ENCODE peak calls at places on chromosomes 5 and 9, in six cellular contexts. V is ACHN; O is ecto neural progenitor cell; Z is AG20443; H is body of pancreas; T is effector CD4-positive, alpha-beta T cell. A is an unnamed sample.

GRCh38 chr5:168916266-168916665 is 337.1 kb upstream of the PANK3 start:
- DNase-seq in V (no peak), T (no peak), O (no peak), H (peak), Z (peak), A (no peak)

GRCh38 chr5:107230367-107230766 is 440.4 kb downstream of the EFNA5 start:
- DNase-seq in O (no peak), H (no peak), T (no peak), V (no peak), Z (no peak), A (no peak)

GRCh38 chr5:139022528-139022927 is 147.4 kb upstream of the LRRTM2 start:
- DNase-seq in Z (no peak), V (no peak), H (no peak), O (peak), T (no peak), A (no peak)

GRCh38 chr9:33196736-33197135 is 29.6 kb upstream of the B4GALT1 start:
- DNase-seq in V (no peak), T (no peak), Z (no peak), H (no peak), O (no peak), A (no peak)

GRCh38 chr5:116411101-116411571 is 163.5 kb downstream of the SEMA6A start:
- DNase-seq in V (no peak), Z (no peak), O (no peak), H (no peak), T (no peak), A (no peak)

GRCh38 chr9:32378496-32378895 is 5.9 kb upstream of the ACO1 start:
- DNase-seq in V (peak), O (no peak), T (peak), Z (peak), H (peak), A (no peak)

GRCh38 chr5:130400091-130400490 is 495.8 kb downstream of the CHSY3 start:
- DNase-seq in V (no peak), O (no peak), H (no peak), Z (peak), T (no peak), A (no peak)

GRCh38 chr9:113990975-113991471 is 87.1 kb downstream of the AMBP start:
- DNase-seq in T (no peak), H (peak), O (no peak), Z (no peak), V (no peak), A (no peak)

GRCh38 chr5:14138608-14139540 is 4.3 kb upstream of the TRIO start:
- DNase-seq in O (no peak), V (no peak), H (no peak), T (no peak), Z (no peak), A (no peak)

GRCh38 chr9:128149001-128149701 is at the start of gene LCN2:
- DNase-seq in Z (no peak), V (no peak), T (no peak), H (peak), O (no peak), A (peak)

GRCh38 chr5:59034498-59035186 is 451.8 kb downstream of the RAB3C start:
- DNase-seq in T (peak), Z (peak), V (peak), H (no peak), O (no peak), A (no peak)

GRCh38 chr5:150485770-150486401 is 22.0 kb upstream of the NDST1 start:
- DNase-seq in Z (peak), O (peak), V (peak), H (peak), T (no peak), A (peak)

GRCh38 chr5:132136906-132137305 is 63.3 kb downstream of the CSF2 start:
- DNase-seq in V (no peak), T (no peak), O (no peak), H (no peak), Z (peak), A (no peak)

GRCh38 chr9:111831371-111832108 is 36.8 kb upstream of the SHOC1 start:
- DNase-seq in V (no peak), H (no peak), T (no peak), O (no peak), Z (no peak), A (no peak)

GRCh38 chr5:121691478-121691877 is 160.2 kb upstream of the FTMT start:
- DNase-seq in H (no peak), O (no peak), V (no peak), Z (no peak), T (no peak), A (peak)

GRCh38 chr5:119315516-119315949 is 40.3 kb upstream of the TNFAIP8 start:
- DNase-seq in T (peak), Z (peak), H (no peak), V (peak), O (no peak), A (no peak)

GRCh38 chr5:138263581-138263980 is 10.8 kb downstream of the GFRA3 start:
- DNase-seq in H (no peak), O (no peak), Z (no peak), T (no peak), V (no peak), A (no peak)

GRCh38 chr5:133406208-133406607 is 206.1 kb downstream of the FSTL4 start:
- DNase-seq in H (no peak), Z (no peak), O (peak), T (no peak), V (no peak), A (no peak)

GRCh38 chr9:36102742-36103495 is 33.6 kb upstream of the GLIPR2 start:
- DNase-seq in T (peak), Z (peak), V (peak), O (peak), H (peak), A (peak)

GRCh38 chr5:53714324-53715010 is 154.0 kb downstream of the NDUFS4 start:
- DNase-seq in T (no peak), O (no peak), V (no peak), H (no peak), Z (no peak), A (no peak)

GRCh38 chr5:144944936-144945335 is 774.3 kb downstream of the KCTD16 start:
- DNase-seq in H (no peak), V (no peak), Z (no peak), T (no peak), O (no peak), A (no peak)

GRCh38 chr9:133534346-133535284 is at the start of gene ADAMTSL2:
- DNase-seq in Z (peak), T (no peak), H (peak), O (peak), V (no peak), A (peak)

GRCh38 chr9:129607026-129607397 is 13.9 kb downstream of the C9orf50 start:
- DNase-seq in H (no peak), T (no peak), O (no peak), Z (no peak), V (no peak), A (no peak)

GRCh38 chr5:149348463-149348862 is 3.2 kb downstream of the GRPEL2 start:
- DNase-seq in T (no peak), H (no peak), V (no peak), O (no peak), Z (no peak), A (no peak)

GRCh38 chr5:158758666-158759065 is 341.1 kb downstream of the EBF1 start:
- DNase-seq in V (no peak), Z (peak), H (no peak), O (no peak), T (no peak), A (no peak)

GRCh38 chr5:73445708-73446630 is 2.6 kb downstream of the FOXD1 start:
- DNase-seq in Z (no peak), T (no peak), H (no peak), O (no peak), V (no peak), A (no peak)

GRCh38 chr5:58816181-58816731 is 233.4 kb downstream of the RAB3C start:
- DNase-seq in Z (no peak), H (no peak), V (no peak), O (no peak), T (no peak), A (no peak)

GRCh38 chr5:3187846-3188425 is 407.7 kb upstream of the IRX1 start:
- DNase-seq in T (no peak), H (no peak), Z (no peak), V (no peak), O (no peak), A (no peak)

GRCh38 chr9:100919526-100919925 is 109.0 kb upstream of the PLPPR1 start:
- DNase-seq in Z (no peak), H (no peak), O (no peak), V (no peak), T (no peak), A (no peak)

GRCh38 chr5:78778538-78778937 is 130.0 kb upstream of the LHFPL2 start:
- DNase-seq in V (no peak), H (no peak), T (no peak), Z (no peak), O (no peak), A (no peak)

GRCh38 chr9:81410201-81410600 is 279.1 kb downstream of the TLE1 start:
- DNase-seq in O (no peak), V (peak), T (no peak), Z (peak), H (no peak), A (no peak)

GRCh38 chr5:176530406-176530982 is 6.7 kb downstream of the RNF44 start:
- DNase-seq in V (no peak), Z (no peak), O (no peak), H (no peak), T (no peak), A (no peak)

GRCh38 chr5:177547736-177548135 is 6.6 kb downstream of the FAM193B start:
- DNase-seq in O (no peak), T (no peak), Z (no peak), V (no peak), H (no peak), A (no peak)

GRCh38 chr5:133244242-133244641 is 192.4 kb downstream of the HSPA4 start:
- DNase-seq in H (no peak), O (no peak), T (no peak), Z (no peak), V (no peak), A (no peak)

GRCh38 chr5:6723122-6723885 is 10.1 kb downstream of the TENT4A start:
- DNase-seq in H (no peak), T (no peak), O (no peak), V (no peak), Z (no peak), A (no peak)

GRCh38 chr9:71363286-71363961 is 242.0 kb upstream of the TRPM3 start:
- DNase-seq in V (no peak), T (no peak), O (no peak), Z (peak), H (no peak), A (no peak)